ENCODE peak calls at places on chromosomes 16 and 17, in four cellular contexts. K is foreskin fibroblast, Y is fibroblast of pulmonary artery, R is thoracic aorta. L is an unnamed sample.

GRCh38 chr17:1229354-1229890 is 40.8 kb upstream of the BHLHA9 start:
- DNase-seq in K (peak; percentile 44), Y (no peak), R (no peak), L (no peak)

GRCh38 chr17:79079421-79080200 is 5.0 kb downstream of the ENGASE start:
- DNase-seq in K (no peak), Y (no peak), R (no peak), L (peak; percentile 79)

GRCh38 chr17:40168262-40168832 is 8.9 kb upstream of the RAPGEFL1 start:
- DNase-seq in K (peak; percentile 74), Y (peak; percentile 87), R (no peak), L (no peak)

GRCh38 chr17:61635913-61636432 is 45.0 kb upstream of the NACA2 start:
- DNase-seq in K (peak; percentile 79), Y (peak; percentile 79), R (no peak), L (no peak)

GRCh38 chr17:37770631-37771518 is 26.0 kb upstream of the HNF1B start:
- DNase-seq in K (peak; percentile 83), Y (peak; percentile 69), R (no peak), L (no peak)

GRCh38 chr16:76335187-76335974 is 58.2 kb downstream of the CNTNAP4 start:
- DNase-seq in K (peak; percentile 15), Y (peak; percentile 4), R (no peak), L (no peak)

GRCh38 chr17:35376245-35376644 is 2.8 kb upstream of the SLFN11 start:
- DNase-seq in K (peak; percentile 43), Y (peak; percentile 29), R (no peak), L (no peak)

GRCh38 chr17:45688353-45688752 is 95.8 kb upstream of the CRHR1 start:
- DNase-seq in K (no peak), Y (no peak), R (no peak), L (no peak)

GRCh38 chr17:32142857-32143524 is 689 bp downstream of the RHOT1 start:
- DNase-seq in K (peak; percentile 87), Y (peak; percentile 66), R (no peak), L (no peak)

GRCh38 chr17:35214631-35215273 is 20.6 kb upstream of the SLC35G3 start:
- DNase-seq in K (no peak), Y (no peak), R (no peak), L (no peak)

GRCh38 chr17:10120749-10121148 is 77.7 kb downstream of the GAS7 start:
- DNase-seq in K (no peak), Y (no peak), R (no peak), L (no peak)

GRCh38 chr16:28304214-28304613 is 11.9 kb downstream of the SBK1 start:
- DNase-seq in K (peak; percentile 58), Y (peak; percentile 61), R (no peak), L (no peak)

GRCh38 chr17:44203731-44204452 is 4.2 kb upstream of the ATXN7L3 start:
- DNase-seq in K (peak; percentile 72), Y (peak; percentile 71), R (no peak), L (no peak)

GRCh38 chr17:79465011-79466006 is 145.5 kb downstream of the RBFOX3 start:
- DNase-seq in K (no peak), Y (no peak), R (no peak), L (no peak)

GRCh38 chr17:58960068-58960467 is 146.6 kb downstream of the TRIM37 start:
- DNase-seq in K (peak; percentile 75), Y (peak; percentile 62), R (no peak), L (no peak)

GRCh38 chr17:41736983-41737679 is 2.7 kb upstream of the HAP1 start:
- DNase-seq in K (no peak), Y (no peak), R (no peak), L (no peak)

GRCh38 chr16:66581246-66581952 is 2.1 kb downstream of the CMTM2 start:
- DNase-seq in K (peak; percentile 53), Y (no peak), R (no peak), L (no peak)

GRCh38 chr16:4110680-4111079 is 5.6 kb downstream of the ADCY9 start:
- DNase-seq in K (no peak), Y (no peak), R (no peak), L (no peak)

GRCh38 chr17:81246343-81246670 is 7.2 kb downstream of the NDUFAF8 start:
- DNase-seq in K (no peak), Y (no peak), R (no peak), L (no peak)

DNA sequence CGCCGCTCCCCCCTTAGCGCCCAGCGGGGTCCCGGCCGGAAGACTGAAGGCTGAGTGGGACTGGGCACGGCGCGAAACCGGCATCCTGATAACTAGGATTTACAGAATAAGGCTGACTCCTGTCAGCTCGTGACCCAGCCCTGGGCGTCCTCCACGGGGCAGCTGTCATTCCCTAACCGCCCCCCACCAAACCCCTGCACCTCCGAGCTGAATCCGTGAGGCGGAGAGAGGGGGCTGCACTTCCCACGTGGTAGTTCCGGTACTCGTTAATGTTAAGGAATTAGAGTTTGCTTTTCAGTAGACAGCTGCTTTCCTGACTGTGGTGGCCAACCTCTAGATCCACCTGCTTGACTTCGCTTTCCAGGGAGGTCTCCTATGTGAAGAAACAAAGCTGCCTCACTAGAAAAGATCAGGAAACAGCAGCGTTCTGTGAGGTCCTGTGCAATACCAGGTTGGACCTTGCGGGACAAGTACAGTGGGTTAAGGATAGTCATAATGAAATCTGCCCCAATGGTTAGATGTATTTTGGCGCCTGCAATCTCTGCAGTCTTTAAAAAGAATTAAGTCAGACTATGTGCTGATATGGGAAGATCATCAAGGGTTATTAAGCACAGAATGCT is 1.0 kb upstream of the WBP2 start:
- DNase-seq in K (peak; percentile 40), Y (no peak), R (no peak), L (no peak)
- TF ChIP-seq CTCF in K (no peak), Y (no peak), R (no peak), L (no peak)

GRCh38 chr17:3692346-3692745 is 3.6 kb downstream of the P2RX5 start:
- DNase-seq in K (no peak), Y (no peak), R (no peak), L (no peak)
- TF ChIP-seq CTCF in K (no peak), Y (no peak), R (no peak), L (peak; percentile 27)

GRCh38 chr17:49587366-49588073 is 11.8 kb downstream of the NXPH3 start:
- DNase-seq in K (no peak), Y (no peak), R (no peak), L (no peak)

GRCh38 chr17:49583226-49583625 is 7.6 kb downstream of the NXPH3 start:
- DNase-seq in K (no peak), Y (no peak), R (no peak), L (no peak)

GRCh38 chr17:49582789-49583188 is 7.1 kb downstream of the NXPH3 start:
- DNase-seq in K (peak; percentile 57), Y (no peak), R (no peak), L (no peak)

GRCh38 chr17:49583889-49584288 is 8.2 kb downstream of the NXPH3 start:
- DNase-seq in K (peak; percentile 29), Y (no peak), R (no peak), L (no peak)

DNA sequence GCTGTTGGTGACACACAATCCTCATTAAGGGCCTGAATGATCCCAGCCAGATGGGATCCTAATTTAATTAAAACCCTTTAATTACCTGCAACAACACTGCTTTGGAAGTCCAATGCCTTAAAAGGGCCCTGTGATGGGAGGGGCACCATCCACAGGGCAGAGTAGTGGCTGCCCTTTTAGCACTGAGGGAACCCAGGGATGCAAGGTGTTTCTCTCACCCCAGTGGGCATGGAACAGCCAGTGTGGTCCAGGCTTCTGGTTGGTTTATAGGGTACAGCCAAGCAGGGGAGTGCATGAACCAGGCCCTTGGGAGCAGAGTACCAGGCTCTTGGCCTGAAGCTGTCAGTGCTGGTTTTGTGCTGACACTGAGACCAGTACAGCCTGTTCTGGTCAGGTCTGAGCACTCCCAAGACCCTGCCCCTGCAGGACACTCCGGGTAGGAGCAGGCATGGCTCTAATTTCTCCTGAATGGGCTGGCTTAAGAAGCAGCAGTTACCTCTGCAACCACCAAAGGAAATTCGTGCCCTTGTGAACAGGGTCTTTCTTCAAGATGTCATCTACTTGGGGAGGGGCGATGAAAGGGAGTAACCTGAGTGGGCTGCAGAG is 9.9 kb downstream of the NXPH3 start:
- DNase-seq in K (peak; percentile 32), Y (no peak), R (no peak), L (no peak)
- TF ChIP-seq CTCF in K (peak; percentile 10), Y (peak; percentile 33), R (peak; percentile 36), L (peak; percentile 50)

DNA sequence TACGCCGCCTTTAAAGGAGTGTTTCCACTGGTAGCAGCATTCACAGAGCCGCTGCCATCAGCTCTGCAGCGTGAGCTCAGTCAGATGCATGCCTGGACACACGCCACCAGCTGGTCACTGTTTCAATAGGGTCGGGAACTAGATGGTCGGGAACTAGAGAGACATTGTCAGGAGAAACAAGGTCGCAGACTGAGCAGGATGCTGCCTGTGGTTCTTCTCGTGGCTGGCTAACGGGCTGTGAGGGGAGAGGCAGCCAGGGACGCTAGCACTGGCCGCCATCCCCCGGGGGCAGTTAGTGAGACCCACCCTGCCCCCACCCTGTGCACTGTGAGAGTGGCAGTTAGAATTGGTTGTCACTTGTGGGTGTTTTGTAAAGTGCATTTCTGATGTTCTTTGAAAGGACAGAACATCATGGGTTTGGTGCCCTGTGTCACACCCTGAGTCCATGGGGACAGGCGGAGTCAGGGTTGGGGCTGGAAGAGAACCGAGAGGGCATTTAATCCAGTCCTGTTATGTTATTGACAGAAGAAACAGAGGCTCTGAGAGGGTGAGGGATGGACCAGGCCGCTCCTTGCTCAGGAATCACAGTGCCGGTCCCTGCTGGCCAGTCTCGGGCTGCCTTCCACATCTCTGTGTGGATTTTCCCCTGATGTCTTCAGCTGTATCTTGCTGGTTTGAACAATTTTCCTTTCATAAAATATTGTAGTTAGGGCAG is 86.4 kb downstream of the SPECC1 start:
- DNase-seq in K (peak; percentile 63), Y (peak; percentile 42), R (peak; percentile 42), L (no peak)
- TF ChIP-seq CTCF in K (peak; percentile 41), Y (peak; percentile 42), R (peak; percentile 40), L (peak; percentile 78)

DNA sequence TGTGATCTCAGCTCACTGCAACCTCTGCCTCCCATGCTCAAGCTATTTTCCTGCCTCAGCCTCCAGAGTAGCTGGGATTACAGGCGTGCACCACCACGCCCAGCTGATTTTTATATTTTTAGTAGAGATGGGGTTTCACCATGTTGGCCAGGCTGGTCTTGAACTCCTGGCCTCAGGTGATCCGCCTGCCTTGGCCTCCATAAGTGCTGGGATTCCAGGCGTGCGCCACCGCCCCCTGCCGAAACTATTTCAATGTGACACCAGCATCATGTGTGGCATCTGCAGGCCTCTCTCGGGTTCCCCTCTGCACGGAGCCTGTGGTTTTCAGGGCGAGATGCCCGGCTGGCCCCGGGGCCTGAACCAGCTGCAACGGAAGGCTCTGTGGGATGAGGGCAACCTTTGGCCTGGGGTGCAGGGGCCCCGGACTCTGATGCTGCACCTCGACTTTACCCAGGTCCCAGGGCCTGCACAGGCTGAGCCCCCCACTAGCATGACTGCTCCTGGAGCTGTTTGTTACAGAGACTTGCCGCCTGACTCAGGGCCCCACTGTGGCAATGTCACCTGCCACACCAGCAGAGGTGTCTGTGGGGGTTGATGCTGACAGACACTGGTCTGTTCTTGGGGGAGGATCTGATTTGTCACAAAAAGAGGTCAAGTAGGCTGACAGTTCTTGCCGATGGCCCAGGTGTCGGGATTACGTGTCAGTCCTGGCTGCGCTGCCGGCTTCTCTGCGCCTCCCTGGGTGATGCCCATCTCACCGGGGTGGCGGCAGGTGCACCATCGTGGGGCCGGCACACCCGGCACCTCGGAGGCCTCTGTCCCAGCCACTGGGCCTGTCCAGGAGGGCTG is 8.6 kb upstream of the TEX19 start:
- DNase-seq in K (peak; percentile 57), Y (no peak), R (no peak), L (no peak)
- TF ChIP-seq CTCF in K (peak; percentile 15), Y (no peak), R (no peak), L (no peak)

DNA sequence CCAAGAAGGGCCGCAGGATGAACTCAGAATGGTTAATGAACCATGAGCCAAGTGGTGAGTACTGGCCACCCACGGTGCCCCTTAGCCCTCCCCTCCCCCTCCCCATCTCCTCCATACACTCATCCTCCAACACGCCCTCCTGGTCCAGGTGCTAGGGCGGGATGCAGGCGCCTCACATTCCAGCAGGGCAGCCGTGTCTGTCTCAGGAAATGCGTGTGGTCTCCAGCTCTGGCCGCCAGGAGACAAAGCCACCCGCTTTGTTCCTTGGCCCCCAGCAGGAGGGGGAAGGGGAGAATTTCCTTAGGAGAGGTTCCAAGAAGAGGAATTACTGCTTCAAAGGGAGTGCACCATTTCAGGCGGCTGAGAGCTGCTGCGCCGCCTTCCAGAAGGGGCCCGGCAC is 29.8 kb upstream of the RMI2 start:
- DNase-seq in K (no peak), Y (peak; percentile 70), R (no peak), L (no peak)
- TF ChIP-seq CTCF in K (no peak), Y (peak; percentile 29), R (no peak), L (peak; percentile 39)

L was measured in chondrocyte.